ENCODE peak calls at places on chromosome 16, in nine cellular contexts. One of them, this sample, is unnamed.

GRCh38 chr16:57373117-57373947 is 1.0 kb downstream of the CX3CL1 start:
- DNase-seq in cardiac fibroblast: no peak
- DNase-seq in sigmoid colon: no peak
- DNase-seq in A549: no peak
- DNase-seq in mesenchymal stem cell: no peak
- DNase-seq in IMR-90: no peak
- DNase-seq in upper lobe of right lung: no peak
- DNase-seq in HCT116: no peak
- DNase-seq in AG10803: no peak
- DNase-seq in this sample: no peak

GRCh38 chr16:26649646-26650045 is 417.1 kb upstream of the C16orf82 start:
- DNase-seq in cardiac fibroblast: no peak
- DNase-seq in sigmoid colon: no peak
- DNase-seq in A549: no peak
- DNase-seq in mesenchymal stem cell: no peak
- DNase-seq in IMR-90: no peak
- DNase-seq in upper lobe of right lung: no peak
- DNase-seq in HCT116: no peak
- DNase-seq in AG10803: no peak
- DNase-seq in this sample: no peak

GRCh38 chr16:81601008-81601428 is 156.4 kb downstream of the CMIP start:
- DNase-seq in cardiac fibroblast: peak; percentile 56
- DNase-seq in sigmoid colon: no peak
- DNase-seq in A549: peak; percentile 62
- DNase-seq in mesenchymal stem cell: peak; percentile 85
- DNase-seq in IMR-90: peak; percentile 72
- DNase-seq in upper lobe of right lung: no peak
- DNase-seq in HCT116: no peak
- DNase-seq in AG10803: peak; percentile 54
- DNase-seq in this sample: peak; percentile 81

GRCh38 chr16:49003022-49003421 is 278.6 kb downstream of the CBLN1 start:
- DNase-seq in cardiac fibroblast: no peak
- DNase-seq in sigmoid colon: no peak
- DNase-seq in A549: no peak
- DNase-seq in mesenchymal stem cell: no peak
- DNase-seq in IMR-90: no peak
- DNase-seq in upper lobe of right lung: no peak
- DNase-seq in HCT116: no peak
- DNase-seq in AG10803: no peak
- DNase-seq in this sample: no peak

GRCh38 chr16:19400709-19401108 is 17.0 kb upstream of the TMC5 start:
- DNase-seq in cardiac fibroblast: no peak
- DNase-seq in sigmoid colon: no peak
- DNase-seq in A549: no peak
- DNase-seq in mesenchymal stem cell: no peak
- DNase-seq in IMR-90: no peak
- DNase-seq in upper lobe of right lung: no peak
- DNase-seq in HCT116: no peak
- DNase-seq in AG10803: no peak
- DNase-seq in this sample: no peak

GRCh38 chr16:77761204-77761603 is 27.2 kb upstream of the VAT1L start:
- DNase-seq in cardiac fibroblast: no peak
- DNase-seq in sigmoid colon: no peak
- DNase-seq in A549: no peak
- DNase-seq in mesenchymal stem cell: no peak
- DNase-seq in IMR-90: no peak
- DNase-seq in upper lobe of right lung: no peak
- DNase-seq in HCT116: no peak
- DNase-seq in AG10803: no peak
- DNase-seq in this sample: no peak

GRCh38 chr16:69861276-69862030 is 89.7 kb upstream of the CLEC18A start:
- DNase-seq in cardiac fibroblast: peak; percentile 73
- DNase-seq in sigmoid colon: peak; percentile 82
- DNase-seq in A549: no peak
- DNase-seq in mesenchymal stem cell: peak; percentile 63
- DNase-seq in IMR-90: peak; percentile 75
- DNase-seq in upper lobe of right lung: no peak
- DNase-seq in HCT116: no peak
- DNase-seq in AG10803: peak; percentile 76
- DNase-seq in this sample: peak; percentile 90

GRCh38 chr16:56610017-56610608 is 1.7 kb downstream of the MT2A start:
- DNase-seq in cardiac fibroblast: peak; percentile 98
- DNase-seq in sigmoid colon: peak; percentile 83
- DNase-seq in A549: peak; percentile 21
- DNase-seq in mesenchymal stem cell: peak; percentile 96
- DNase-seq in IMR-90: peak; percentile 97
- DNase-seq in upper lobe of right lung: peak; percentile 82
- DNase-seq in HCT116: peak; percentile 75
- DNase-seq in AG10803: peak; percentile 89
- DNase-seq in this sample: peak; percentile 90

GRCh38 chr16:81523387-81524115 is 78.9 kb downstream of the CMIP start:
- DNase-seq in cardiac fibroblast: peak; percentile 87
- DNase-seq in sigmoid colon: no peak
- DNase-seq in A549: peak; percentile 65
- DNase-seq in mesenchymal stem cell: no peak
- DNase-seq in IMR-90: peak; percentile 87
- DNase-seq in upper lobe of right lung: peak; percentile 61
- DNase-seq in HCT116: peak; percentile 90
- DNase-seq in AG10803: peak; percentile 81
- DNase-seq in this sample: peak; percentile 86

GRCh38 chr16:65959978-65960377 is 406.5 kb upstream of the CDH5 start:
- DNase-seq in cardiac fibroblast: no peak
- DNase-seq in sigmoid colon: no peak
- DNase-seq in A549: no peak
- DNase-seq in mesenchymal stem cell: no peak
- DNase-seq in IMR-90: no peak
- DNase-seq in upper lobe of right lung: no peak
- DNase-seq in HCT116: no peak
- DNase-seq in AG10803: peak; percentile 34
- DNase-seq in this sample: peak; percentile 39

GRCh38 chr16:85157372-85157771 is 45.1 kb upstream of the CIBAR2 start:
- DNase-seq in cardiac fibroblast: no peak
- DNase-seq in sigmoid colon: no peak
- DNase-seq in A549: no peak
- DNase-seq in mesenchymal stem cell: no peak
- DNase-seq in IMR-90: no peak
- DNase-seq in upper lobe of right lung: no peak
- DNase-seq in HCT116: no peak
- DNase-seq in AG10803: no peak
- DNase-seq in this sample: no peak

GRCh38 chr16:47787695-47788094 is 326.6 kb downstream of the PHKB start:
- DNase-seq in cardiac fibroblast: peak; percentile 31
- DNase-seq in sigmoid colon: no peak
- DNase-seq in A549: no peak
- DNase-seq in mesenchymal stem cell: peak; percentile 27
- DNase-seq in IMR-90: peak; percentile 22
- DNase-seq in upper lobe of right lung: no peak
- DNase-seq in HCT116: no peak
- DNase-seq in AG10803: peak; percentile 6
- DNase-seq in this sample: peak; percentile 17

GRCh38 chr16:30925646-30926332 is 2.4 kb downstream of the FBXL19 start:
- DNase-seq in cardiac fibroblast: no peak
- DNase-seq in sigmoid colon: no peak
- DNase-seq in A549: no peak
- DNase-seq in mesenchymal stem cell: no peak
- DNase-seq in IMR-90: no peak
- DNase-seq in upper lobe of right lung: no peak
- DNase-seq in HCT116: no peak
- DNase-seq in AG10803: no peak
- DNase-seq in this sample: no peak
- H3K4me3 ChIP-seq in cardiac fibroblast: no peak overlapping the region
- H3K4me3 ChIP-seq in sigmoid colon: no peak overlapping the region
- H3K4me3 ChIP-seq in A549: no peak overlapping the region
- H3K4me3 ChIP-seq in mesenchymal stem cell: peak overlapping the region; percentile 76
- H3K4me3 ChIP-seq in IMR-90: no peak overlapping the region
- H3K4me3 ChIP-seq in upper lobe of right lung: no peak overlapping the region
- H3K4me3 ChIP-seq in HCT116: no peak overlapping the region
- H3K4me3 ChIP-seq in AG10803: no peak overlapping the region
- H3K4me3 ChIP-seq in this sample: no peak overlapping the region

DNA sequence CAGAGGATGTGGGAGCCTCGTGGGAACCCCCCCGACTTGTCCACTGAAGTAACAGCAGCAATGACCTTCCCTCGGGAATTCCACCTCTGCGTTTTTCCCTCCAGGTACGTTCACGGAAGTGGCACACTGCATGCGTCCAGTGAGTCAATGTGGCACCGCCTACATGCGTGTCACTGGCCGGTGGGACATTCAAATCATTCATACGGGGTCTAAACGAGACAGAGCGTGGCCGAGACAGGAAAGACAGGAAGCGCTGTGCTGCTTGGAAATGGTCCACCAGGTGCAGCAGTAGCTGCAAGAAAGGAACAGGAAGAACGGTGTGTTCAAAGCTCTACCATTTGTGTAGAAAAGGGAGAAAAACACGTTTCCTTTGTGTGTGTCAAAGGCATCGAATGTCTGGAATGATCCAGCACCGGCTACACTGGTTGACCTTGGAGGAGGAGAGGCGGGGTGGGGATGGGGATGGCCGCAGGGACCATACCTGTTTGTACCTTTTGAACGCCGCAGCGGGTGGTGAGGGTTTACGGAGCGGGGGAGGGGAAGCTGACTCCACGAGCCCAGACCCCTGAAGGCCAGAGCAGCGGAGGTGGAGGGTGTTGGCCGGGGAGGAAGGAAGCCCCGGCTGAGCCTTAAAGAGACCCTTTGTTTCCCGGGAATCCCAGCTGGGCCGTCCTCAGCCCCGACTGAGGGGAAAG is 1.7 kb upstream of the PGAP6 start:
- DNase-seq in cardiac fibroblast: no peak
- DNase-seq in sigmoid colon: no peak
- DNase-seq in A549: no peak
- DNase-seq in mesenchymal stem cell: peak; percentile 48
- DNase-seq in IMR-90: no peak
- DNase-seq in upper lobe of right lung: no peak
- DNase-seq in HCT116: peak; percentile 59
- DNase-seq in AG10803: no peak
- DNase-seq in this sample: no peak
- H3K4me3 ChIP-seq in cardiac fibroblast: no peak overlapping the region
- H3K4me3 ChIP-seq in sigmoid colon: no peak overlapping the region
- H3K4me3 ChIP-seq in A549: no peak overlapping the region
- H3K4me3 ChIP-seq in mesenchymal stem cell: peak overlapping the region; percentile 90
- H3K4me3 ChIP-seq in IMR-90: no peak overlapping the region
- H3K4me3 ChIP-seq in upper lobe of right lung: peak overlapping the region; percentile 80
- H3K4me3 ChIP-seq in HCT116: peak overlapping the region; percentile 49
- H3K4me3 ChIP-seq in AG10803: no peak overlapping the region
- H3K4me3 ChIP-seq in this sample: no peak overlapping the region

GRCh38 chr16:72786606-72787005 is 261.3 kb downstream of the ZFHX3 start:
- DNase-seq in cardiac fibroblast: no peak
- DNase-seq in sigmoid colon: no peak
- DNase-seq in A549: no peak
- DNase-seq in mesenchymal stem cell: peak; percentile 7
- DNase-seq in IMR-90: no peak
- DNase-seq in upper lobe of right lung: no peak
- DNase-seq in HCT116: no peak
- DNase-seq in AG10803: no peak
- DNase-seq in this sample: no peak
- H3K4me3 ChIP-seq in cardiac fibroblast: peak overlapping the region; percentile 30
- H3K4me3 ChIP-seq in sigmoid colon: no peak overlapping the region
- H3K4me3 ChIP-seq in A549: no peak overlapping the region
- H3K4me3 ChIP-seq in mesenchymal stem cell: peak overlapping the region; percentile 77
- H3K4me3 ChIP-seq in IMR-90: no peak overlapping the region
- H3K4me3 ChIP-seq in upper lobe of right lung: no peak overlapping the region
- H3K4me3 ChIP-seq in HCT116: no peak overlapping the region
- H3K4me3 ChIP-seq in AG10803: no peak overlapping the region
- H3K4me3 ChIP-seq in this sample: no peak overlapping the region

DNA sequence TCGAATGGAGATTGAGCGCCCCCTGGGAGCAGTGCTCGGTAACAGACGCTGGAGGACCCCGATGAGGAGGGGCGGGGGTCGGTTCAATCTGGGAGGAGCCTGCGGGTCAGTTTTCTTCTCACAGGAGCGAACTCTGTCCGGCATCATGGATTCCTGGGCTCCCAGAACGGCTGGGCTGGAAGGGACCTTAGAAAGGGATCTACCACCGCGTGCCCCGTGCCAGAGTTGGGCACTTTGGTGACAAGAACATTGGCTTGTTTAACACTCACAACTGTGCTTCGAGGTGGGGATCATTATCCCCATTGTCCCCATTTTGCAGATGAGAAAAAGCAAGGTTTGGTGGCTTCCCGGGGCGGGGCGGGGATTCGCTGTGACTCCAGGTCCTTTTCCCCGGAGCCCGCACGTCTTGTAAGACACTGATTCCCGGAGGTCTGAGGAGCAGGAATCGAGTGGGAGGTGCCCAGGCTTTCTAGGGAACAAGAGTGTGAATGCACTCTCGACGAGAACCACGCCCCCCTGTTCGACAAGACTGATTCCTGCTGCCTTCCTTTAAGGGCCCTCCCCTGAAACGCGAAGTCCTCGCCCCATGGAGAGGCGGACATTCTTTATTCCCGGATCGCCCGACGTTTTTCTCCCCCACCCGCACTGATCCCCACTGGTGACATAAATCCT is 1.5 kb upstream of the FBXL19 start:
- DNase-seq in cardiac fibroblast: peak; percentile 91
- DNase-seq in sigmoid colon: peak; percentile 95
- DNase-seq in A549: peak; percentile 82
- DNase-seq in mesenchymal stem cell: peak; percentile 97
- DNase-seq in IMR-90: peak; percentile 88
- DNase-seq in upper lobe of right lung: peak; percentile 92
- DNase-seq in HCT116: peak; percentile 81
- DNase-seq in AG10803: peak; percentile 79
- DNase-seq in this sample: peak; percentile 90
- H3K4me3 ChIP-seq in cardiac fibroblast: peak overlapping the region; percentile 64
- H3K4me3 ChIP-seq in sigmoid colon: peak overlapping the region; percentile 70
- H3K4me3 ChIP-seq in A549: peak overlapping the region; percentile 87
- H3K4me3 ChIP-seq in mesenchymal stem cell: peak overlapping the region; percentile 99
- H3K4me3 ChIP-seq in IMR-90: peak overlapping the region; percentile 48
- H3K4me3 ChIP-seq in upper lobe of right lung: peak overlapping the region; percentile 72
- H3K4me3 ChIP-seq in HCT116: peak overlapping the region; percentile 97
- H3K4me3 ChIP-seq in AG10803: peak overlapping the region; percentile 73
- H3K4me3 ChIP-seq in this sample: peak overlapping the region; percentile 73

DNA sequence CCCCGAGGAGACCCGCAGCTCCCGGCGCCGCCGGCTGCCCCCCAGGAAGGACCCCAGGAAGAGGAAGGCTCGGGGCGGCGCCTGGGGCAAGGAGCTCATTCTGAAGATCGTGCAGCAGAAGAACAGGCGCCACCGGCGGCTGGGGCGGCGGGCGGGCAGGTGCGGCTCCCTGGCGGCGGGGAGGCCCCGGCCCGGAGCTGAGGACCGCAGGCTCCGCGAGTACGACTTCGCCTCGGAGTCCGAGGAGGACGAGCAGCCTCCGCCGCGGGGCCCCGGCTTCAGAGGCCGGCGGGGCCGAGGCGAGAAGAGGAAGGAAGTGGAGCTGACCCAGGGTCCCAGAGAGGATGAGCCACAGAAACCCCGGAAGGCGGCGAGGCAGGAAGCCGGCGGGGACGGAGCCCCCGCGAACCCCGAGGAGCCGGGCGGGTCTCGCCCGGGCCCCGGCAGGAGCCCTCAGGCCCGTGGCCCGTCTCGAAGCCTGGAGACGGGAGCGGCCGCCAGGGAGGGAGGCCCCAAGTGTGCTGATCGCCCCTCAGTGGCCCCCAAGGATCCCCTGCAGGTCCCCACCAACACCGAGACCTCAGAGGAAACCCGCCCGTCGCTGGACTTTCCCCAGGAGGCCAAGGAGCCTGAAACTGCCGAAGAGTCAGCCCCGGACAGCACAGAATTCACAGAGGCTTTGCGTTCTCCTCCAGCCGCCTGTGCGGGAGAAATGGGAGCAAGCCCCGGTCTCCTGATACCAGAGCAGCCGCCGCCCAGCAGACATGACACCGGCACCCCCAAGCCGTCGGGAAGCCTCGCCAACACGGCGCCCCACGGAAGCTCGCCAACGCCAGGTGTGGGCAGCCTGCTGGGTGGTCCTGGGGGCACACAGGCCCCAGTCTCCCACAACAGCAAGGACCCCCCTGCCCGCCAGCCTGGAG is 22.3 kb upstream of the ZFPM1 start:
- DNase-seq in cardiac fibroblast: peak; percentile 11
- DNase-seq in sigmoid colon: no peak
- DNase-seq in A549: no peak
- DNase-seq in mesenchymal stem cell: no peak
- DNase-seq in IMR-90: no peak
- DNase-seq in upper lobe of right lung: no peak
- DNase-seq in HCT116: no peak
- DNase-seq in AG10803: no peak
- DNase-seq in this sample: no peak
- H3K4me3 ChIP-seq in cardiac fibroblast: peak overlapping the region; percentile 14
- H3K4me3 ChIP-seq in sigmoid colon: peak overlapping the region; percentile 0
- H3K4me3 ChIP-seq in A549: no peak overlapping the region
- H3K4me3 ChIP-seq in mesenchymal stem cell: peak overlapping the region; percentile 59
- H3K4me3 ChIP-seq in IMR-90: no peak overlapping the region
- H3K4me3 ChIP-seq in upper lobe of right lung: peak overlapping the region; percentile 51
- H3K4me3 ChIP-seq in HCT116: no peak overlapping the region
- H3K4me3 ChIP-seq in AG10803: peak overlapping the region; percentile 17
- H3K4me3 ChIP-seq in this sample: no peak overlapping the region

This sample was measured in fibroblast of the aortic adventitia.